ENCODE peak calls at places on chromosome 4, in five cellular contexts. U, F, C, D and I are unnamed samples.

GRCh38 chr4:151753056-151753455 is 7.8 kb downstream of the GATB start:
- DNase-seq in D (no peak), U (no peak), F (no peak), C (peak; percentile 13), I (no peak)

GRCh38 chr4:36024901-36025610 is 219.3 kb downstream of the ARAP2 start:
- DNase-seq in D (no peak), C (no peak), F (no peak), U (no peak), I (no peak)

GRCh38 chr4:153166971-153167501 is 37.2 kb upstream of the TRIM2 start:
- DNase-seq in D (no peak), F (no peak), U (no peak), C (no peak), I (no peak)

GRCh38 chr4:174973336-174973735 is 55.2 kb downstream of the ADAM29 start:
- DNase-seq in C (no peak), F (no peak), D (no peak), U (no peak), I (no peak)

GRCh38 chr4:7582313-7583096 is 147.8 kb upstream of the PSAPL1 start:
- DNase-seq in U (no peak), D (no peak), F (no peak), C (no peak), I (no peak)

GRCh38 chr4:19577121-19577520 is 674.6 kb upstream of the SLIT2 start:
- DNase-seq in U (no peak), F (no peak), C (no peak), D (no peak), I (no peak)

GRCh38 chr4:128310266-128310697 is 22.7 kb upstream of the PGRMC2 start:
- DNase-seq in D (no peak), U (no peak), C (no peak), F (no peak), I (no peak)

GRCh38 chr4:145937990-145938611 is 522 bp downstream of the ZNF827 start:
- DNase-seq in U (peak; percentile 54), F (peak; percentile 21), C (peak; percentile 70), D (peak; percentile 52), I (peak; percentile 67)

GRCh38 chr4:186104895-186105720 is 604 bp downstream of the FAM149A start:
- DNase-seq in C (peak; percentile 67), U (peak; percentile 27), F (no peak), D (peak; percentile 7), I (peak; percentile 37)

GRCh38 chr4:119501740-119502139 is 126.9 kb downstream of the PDE5A start:
- DNase-seq in F (no peak), D (no peak), C (no peak), U (no peak), I (no peak)

GRCh38 chr4:11821774-11822430 is 393.2 kb upstream of the HS3ST1 start:
- DNase-seq in F (no peak), D (no peak), U (no peak), C (no peak), I (no peak)

GRCh38 chr4:54527532-54527931 is 130.2 kb upstream of the KIT start:
- DNase-seq in F (no peak), U (no peak), C (no peak), D (no peak), I (no peak)

GRCh38 chr4:175509320-175509719 is 302.7 kb downstream of the GPM6A start:
- DNase-seq in U (no peak), C (no peak), D (no peak), F (no peak), I (no peak)

GRCh38 chr4:71377561-71377960 is 38.7 kb downstream of the SLC4A4 start:
- DNase-seq in C (no peak), F (no peak), U (no peak), D (no peak), I (no peak)

GRCh38 chr4:69467797-69468196 is 27.9 kb downstream of the UGT2B4 start:
- DNase-seq in C (no peak), F (no peak), D (no peak), U (no peak), I (no peak)

GRCh38 chr4:148445903-148446261 is 3.7 kb upstream of the NR3C2 start:
- DNase-seq in U (no peak), C (no peak), F (no peak), D (no peak), I (no peak)

GRCh38 chr4:107034982-107035710 is 967 bp downstream of the DKK2 start:
- DNase-seq in F (peak; percentile 13), D (no peak), U (no peak), C (no peak), I (peak; percentile 9)

GRCh38 chr4:73855406-73855805 is 2.3 kb downstream of the PF4V1 start:
- DNase-seq in C (no peak), U (no peak), D (no peak), F (no peak), I (no peak)

GRCh38 chr4:141807501-141807900 is 171.1 kb downstream of the IL15 start:
- DNase-seq in U (no peak), D (no peak), F (no peak), C (no peak), I (no peak)

GRCh38 chr4:68152411-68152810 is 22.7 kb upstream of the TMPRSS11F start:
- DNase-seq in F (no peak), D (peak; percentile 5), C (no peak), U (no peak), I (no peak)

GRCh38 chr4:47551682-47552081 is 66.6 kb downstream of the ATP10D start:
- DNase-seq in C (no peak), F (no peak), D (no peak), U (no peak), I (no peak)

GRCh38 chr4:162977788-162978187 is 188.9 kb downstream of the NAF1 start:
- DNase-seq in F (no peak), C (no peak), D (no peak), U (no peak), I (no peak)

GRCh38 chr4:88110826-88111225 is 47.6 kb downstream of the ABCG2 start:
- DNase-seq in D (no peak), U (no peak), C (no peak), F (no peak), I (no peak)

GRCh38 chr4:75686346-75686745 is 13.1 kb upstream of the G3BP2 start:
- DNase-seq in C (no peak), U (no peak), F (no peak), D (no peak), I (no peak)